ENCODE peak calls at places on chromosomes 12 and 14, in ten cellular contexts. One of them, this sample, is unnamed.

GRCh38 chr12:54052745-54053624 is 650 bp upstream of the HOXC4 start:
- DNase-seq in H9: peak; percentile 67
- DNase-seq in BJ: no peak
- DNase-seq in K562: no peak
- DNase-seq in fibroblast of the aortic adventitia: no peak
- DNase-seq in naive thymus-derived CD8-positive, alpha-beta T cell: no peak
- DNase-seq in hypothalamus: no peak
- DNase-seq in T-cell: no peak
- DNase-seq in type B pancreatic cell: no peak
- DNase-seq in HS-5: no peak
- DNase-seq in this sample: no peak

GRCh38 chr14:76376001-76376404 is at the start of gene ESRRB:
- DNase-seq in T-cell: no peak
- DNase-seq in fibroblast of the aortic adventitia: no peak
- DNase-seq in hypothalamus: no peak
- DNase-seq in naive thymus-derived CD8-positive, alpha-beta T cell: no peak
- DNase-seq in BJ: no peak
- DNase-seq in HS-5: no peak
- DNase-seq in H9: peak; percentile 63
- DNase-seq in K562: no peak
- DNase-seq in type B pancreatic cell: no peak
- DNase-seq in this sample: no peak

GRCh38 chr14:48937796-48938195 is 648.4 kb downstream of the RPS29 start:
- DNase-seq in T-cell: no peak
- DNase-seq in H9: no peak
- DNase-seq in HS-5: no peak
- DNase-seq in naive thymus-derived CD8-positive, alpha-beta T cell: no peak
- DNase-seq in fibroblast of the aortic adventitia: no peak
- DNase-seq in hypothalamus: no peak
- DNase-seq in type B pancreatic cell: no peak
- DNase-seq in K562: no peak
- DNase-seq in BJ: no peak
- DNase-seq in this sample: no peak

GRCh38 chr12:111819191-111820158 is 22.6 kb upstream of the MAPKAPK5 start:
- DNase-seq in T-cell: no peak
- DNase-seq in HS-5: no peak
- DNase-seq in K562: no peak
- DNase-seq in H9: no peak
- DNase-seq in hypothalamus: no peak
- DNase-seq in fibroblast of the aortic adventitia: no peak
- DNase-seq in naive thymus-derived CD8-positive, alpha-beta T cell: no peak
- DNase-seq in BJ: no peak
- DNase-seq in type B pancreatic cell: no peak
- DNase-seq in this sample: no peak

GRCh38 chr14:39491134-39491541 is 58.9 kb upstream of the FBXO33 start:
- DNase-seq in hypothalamus: no peak
- DNase-seq in type B pancreatic cell: no peak
- DNase-seq in BJ: no peak
- DNase-seq in K562: peak; percentile 6
- DNase-seq in fibroblast of the aortic adventitia: peak; percentile 74
- DNase-seq in HS-5: peak; percentile 14
- DNase-seq in T-cell: no peak
- DNase-seq in naive thymus-derived CD8-positive, alpha-beta T cell: no peak
- DNase-seq in H9: no peak
- DNase-seq in this sample: no peak

GRCh38 chr12:41514907-41515306 is 326.8 kb downstream of the PDZRN4 start:
- DNase-seq in type B pancreatic cell: no peak
- DNase-seq in fibroblast of the aortic adventitia: no peak
- DNase-seq in K562: no peak
- DNase-seq in naive thymus-derived CD8-positive, alpha-beta T cell: no peak
- DNase-seq in H9: no peak
- DNase-seq in hypothalamus: no peak
- DNase-seq in BJ: no peak
- DNase-seq in T-cell: no peak
- DNase-seq in HS-5: no peak
- DNase-seq in this sample: no peak

GRCh38 chr12:107131832-107132616 is 38.7 kb upstream of the CRY1 start:
- DNase-seq in hypothalamus: no peak
- DNase-seq in type B pancreatic cell: no peak
- DNase-seq in HS-5: peak; percentile 29
- DNase-seq in K562: peak; percentile 44
- DNase-seq in BJ: peak; percentile 3
- DNase-seq in naive thymus-derived CD8-positive, alpha-beta T cell: no peak
- DNase-seq in T-cell: no peak
- DNase-seq in fibroblast of the aortic adventitia: peak; percentile 84
- DNase-seq in H9: peak; percentile 41
- DNase-seq in this sample: no peak

GRCh38 chr14:104820669-104821228 is 19.8 kb downstream of the ZBTB42 start:
- DNase-seq in hypothalamus: no peak
- DNase-seq in naive thymus-derived CD8-positive, alpha-beta T cell: no peak
- DNase-seq in H9: peak; percentile 85
- DNase-seq in T-cell: no peak
- DNase-seq in HS-5: no peak
- DNase-seq in K562: peak; percentile 18
- DNase-seq in BJ: no peak
- DNase-seq in type B pancreatic cell: no peak
- DNase-seq in fibroblast of the aortic adventitia: peak; percentile 57
- DNase-seq in this sample: no peak

GRCh38 chr14:65791551-65791981 is 379.0 kb downstream of the FUT8 start:
- DNase-seq in hypothalamus: no peak
- DNase-seq in T-cell: peak; percentile 3
- DNase-seq in naive thymus-derived CD8-positive, alpha-beta T cell: no peak
- DNase-seq in K562: no peak
- DNase-seq in fibroblast of the aortic adventitia: peak; percentile 70
- DNase-seq in H9: no peak
- DNase-seq in BJ: no peak
- DNase-seq in type B pancreatic cell: no peak
- DNase-seq in HS-5: peak; percentile 84
- DNase-seq in this sample: no peak

GRCh38 chr14:55317503-55317902 is 46.3 kb downstream of the FBXO34 start:
- DNase-seq in fibroblast of the aortic adventitia: no peak
- DNase-seq in H9: no peak
- DNase-seq in T-cell: no peak
- DNase-seq in hypothalamus: no peak
- DNase-seq in K562: no peak
- DNase-seq in naive thymus-derived CD8-positive, alpha-beta T cell: no peak
- DNase-seq in HS-5: no peak
- DNase-seq in type B pancreatic cell: no peak
- DNase-seq in BJ: no peak
- DNase-seq in this sample: no peak

GRCh38 chr14:65620195-65620594 is 207.7 kb downstream of the FUT8 start:
- DNase-seq in BJ: no peak
- DNase-seq in T-cell: no peak
- DNase-seq in type B pancreatic cell: no peak
- DNase-seq in H9: no peak
- DNase-seq in fibroblast of the aortic adventitia: no peak
- DNase-seq in K562: no peak
- DNase-seq in HS-5: no peak
- DNase-seq in hypothalamus: no peak
- DNase-seq in naive thymus-derived CD8-positive, alpha-beta T cell: no peak
- DNase-seq in this sample: no peak

GRCh38 chr14:55705651-55706340 is 125.8 kb downstream of the KTN1 start:
- DNase-seq in HS-5: no peak
- DNase-seq in naive thymus-derived CD8-positive, alpha-beta T cell: no peak
- DNase-seq in H9: no peak
- DNase-seq in hypothalamus: no peak
- DNase-seq in fibroblast of the aortic adventitia: no peak
- DNase-seq in K562: no peak
- DNase-seq in T-cell: no peak
- DNase-seq in type B pancreatic cell: no peak
- DNase-seq in BJ: no peak
- DNase-seq in this sample: no peak

GRCh38 chr12:93727911-93728310 is 50.7 kb downstream of the CRADD start:
- DNase-seq in BJ: no peak
- DNase-seq in T-cell: no peak
- DNase-seq in hypothalamus: no peak
- DNase-seq in naive thymus-derived CD8-positive, alpha-beta T cell: no peak
- DNase-seq in K562: no peak
- DNase-seq in type B pancreatic cell: no peak
- DNase-seq in HS-5: no peak
- DNase-seq in fibroblast of the aortic adventitia: no peak
- DNase-seq in H9: no peak
- DNase-seq in this sample: no peak